ENCODE peak calls at places on chromosomes 16 and 17, in nine cellular contexts. I, G, Z, M, S, E, W, R and A are unnamed samples.

GRCh38 chr16:6861136-6861535 is 471.5 kb upstream of the RBFOX1 start:
- DNase-seq in I (no peak), G (no peak), Z (no peak), M (no peak), S (no peak), E (no peak), W (no peak), R (no peak), A (no peak)

GRCh38 chr17:3809135-3809534 is 8.1 kb upstream of the ITGAE start:
- DNase-seq in I (no peak), G (no peak), Z (no peak), M (no peak), S (no peak), E (no peak), W (no peak), R (no peak), A (peak)

GRCh38 chr17:45974916-45975630 is 24.0 kb upstream of the STH start:
- DNase-seq in I (no peak), G (no peak), Z (no peak), M (no peak), S (no peak), E (no peak), W (no peak), R (no peak), A (no peak)

GRCh38 chr16:11384184-11384955 is 39.1 kb downstream of the RMI2 start:
- DNase-seq in I (no peak), G (no peak), Z (no peak), M (no peak), S (no peak), E (no peak), W (no peak), R (no peak), A (no peak)

GRCh38 chr16:8585942-8586341 is 4.4 kb downstream of the TMEM114 start:
- DNase-seq in I (no peak), G (no peak), Z (no peak), M (no peak), S (no peak), E (no peak), W (no peak), R (no peak), A (no peak)

GRCh38 chr17:35433075-35433894 is 985 bp upstream of the SLFN12 start:
- DNase-seq in I (peak), G (peak), Z (peak), M (peak), S (peak), E (peak), W (peak), R (peak), A (peak)

GRCh38 chr17:7862692-7863437 is 5.1 kb downstream of the CYB5D1 start:
- DNase-seq in I (peak), G (no peak), Z (no peak), M (peak), S (peak), E (peak), W (no peak), R (no peak), A (peak)

GRCh38 chr17:57553525-57553924 is 191.6 kb downstream of the CCDC182 start:
- DNase-seq in I (peak), G (no peak), Z (no peak), M (no peak), S (no peak), E (no peak), W (no peak), R (peak), A (no peak)

GRCh38 chr16:16025214-16025968 is 76.0 kb downstream of the ABCC1 start:
- DNase-seq in I (no peak), G (peak), Z (peak), M (peak), S (peak), E (no peak), W (no peak), R (peak), A (no peak)

GRCh38 chr17:72901098-72901497 is 191.4 kb downstream of the SLC39A11 start:
- DNase-seq in I (peak), G (no peak), Z (no peak), M (no peak), S (peak), E (no peak), W (no peak), R (no peak), A (no peak)

GRCh38 chr17:45319239-45319703 is 2.5 kb upstream of the MAP3K14 start:
- DNase-seq in I (no peak), G (peak), Z (no peak), M (peak), S (no peak), E (no peak), W (no peak), R (peak), A (peak)

GRCh38 chr16:67397812-67398545 is 4.7 kb upstream of the TPPP3 start:
- DNase-seq in I (no peak), G (no peak), Z (no peak), M (no peak), S (no peak), E (no peak), W (no peak), R (no peak), A (no peak)
- TF ChIP-seq CTCF in I (no peak), G (no peak), Z (no peak), M (no peak), S (no peak), E (no peak), W (no peak), R (no peak), A (peak)

GRCh38 chr17:76123749-76124581 is 17.1 kb downstream of the FOXJ1 start:
- DNase-seq in I (peak), G (no peak), Z (no peak), M (no peak), S (no peak), E (no peak), W (no peak), R (no peak), A (no peak)
- TF ChIP-seq CTCF in I (no peak), G (no peak), Z (no peak), M (no peak), S (no peak), E (no peak), W (no peak), R (no peak), A (no peak)

DNA sequence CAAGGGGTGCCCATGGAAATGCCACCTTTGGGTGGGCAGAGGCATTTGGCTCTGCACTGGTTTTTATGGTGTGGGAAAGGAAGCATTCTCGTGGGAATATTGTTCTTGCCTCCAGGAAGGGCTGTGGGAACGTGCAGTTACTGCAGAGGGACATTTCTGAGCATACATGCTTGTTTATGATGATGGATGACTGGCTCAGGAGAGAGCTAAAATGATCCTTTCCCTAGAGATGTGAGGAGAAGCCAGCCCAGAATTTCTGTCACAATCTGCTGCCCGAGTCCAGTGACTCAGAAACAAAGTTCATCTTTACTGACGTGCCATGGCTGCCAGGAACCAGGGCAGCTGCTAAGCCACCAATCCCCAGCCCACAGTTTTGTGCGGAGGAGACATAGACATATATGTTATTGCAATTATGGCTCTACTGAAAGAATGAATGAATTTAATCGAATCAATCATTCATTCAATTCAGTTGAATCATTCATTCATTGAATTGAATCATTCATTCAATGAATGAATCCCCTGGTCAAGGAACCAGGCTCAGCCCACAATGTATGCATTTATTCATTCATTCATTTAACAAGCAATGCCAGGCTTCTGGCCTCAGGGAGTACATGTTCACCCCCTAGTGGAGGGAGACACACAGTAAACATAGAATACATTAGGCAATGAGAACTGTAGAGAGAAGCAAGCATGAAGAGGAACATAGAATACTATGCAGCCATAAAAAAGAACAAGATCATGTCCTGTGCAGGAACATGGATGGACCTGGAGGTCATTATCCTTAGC is 414.4 kb upstream of the HSBP1 start:
- DNase-seq in I (peak), G (peak), Z (no peak), M (peak), S (no peak), E (no peak), W (no peak), R (no peak), A (no peak)
- TF ChIP-seq CTCF in I (peak), G (peak), Z (no peak), M (no peak), S (no peak), E (no peak), W (peak), R (peak), A (peak)

DNA sequence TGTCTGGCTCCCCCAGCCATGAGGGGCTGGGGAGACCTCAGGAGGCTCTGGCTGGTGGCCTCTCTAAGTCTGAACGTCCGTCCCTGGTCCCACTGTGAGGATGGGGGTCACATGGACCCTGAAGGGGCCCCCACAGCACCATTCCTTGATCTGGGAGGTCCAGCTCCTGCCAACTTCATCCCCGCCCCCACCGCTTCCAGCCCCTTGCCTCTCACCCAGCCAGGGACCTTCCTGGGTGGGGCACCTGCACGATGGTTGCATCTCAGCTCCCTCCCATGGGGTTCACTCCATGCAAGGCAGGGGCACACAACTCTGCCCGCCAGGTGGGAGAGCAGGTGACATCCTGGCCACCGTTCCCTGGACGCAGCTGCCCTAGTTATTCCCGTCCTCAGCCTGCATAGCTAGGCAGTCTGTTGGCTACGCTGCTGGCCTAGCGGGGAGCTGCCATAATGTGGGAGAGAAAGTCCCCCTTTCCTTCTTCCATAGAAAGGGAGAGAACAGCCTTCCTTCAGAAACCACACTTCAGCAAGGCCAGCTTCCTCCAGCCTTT is 217.9 kb upstream of the RPL38 start:
- DNase-seq in I (no peak), G (no peak), Z (no peak), M (no peak), S (no peak), E (no peak), W (no peak), R (no peak), A (no peak)
- TF ChIP-seq CTCF in I (no peak), G (no peak), Z (no peak), M (no peak), S (no peak), E (no peak), W (no peak), R (no peak), A (no peak)

DNA sequence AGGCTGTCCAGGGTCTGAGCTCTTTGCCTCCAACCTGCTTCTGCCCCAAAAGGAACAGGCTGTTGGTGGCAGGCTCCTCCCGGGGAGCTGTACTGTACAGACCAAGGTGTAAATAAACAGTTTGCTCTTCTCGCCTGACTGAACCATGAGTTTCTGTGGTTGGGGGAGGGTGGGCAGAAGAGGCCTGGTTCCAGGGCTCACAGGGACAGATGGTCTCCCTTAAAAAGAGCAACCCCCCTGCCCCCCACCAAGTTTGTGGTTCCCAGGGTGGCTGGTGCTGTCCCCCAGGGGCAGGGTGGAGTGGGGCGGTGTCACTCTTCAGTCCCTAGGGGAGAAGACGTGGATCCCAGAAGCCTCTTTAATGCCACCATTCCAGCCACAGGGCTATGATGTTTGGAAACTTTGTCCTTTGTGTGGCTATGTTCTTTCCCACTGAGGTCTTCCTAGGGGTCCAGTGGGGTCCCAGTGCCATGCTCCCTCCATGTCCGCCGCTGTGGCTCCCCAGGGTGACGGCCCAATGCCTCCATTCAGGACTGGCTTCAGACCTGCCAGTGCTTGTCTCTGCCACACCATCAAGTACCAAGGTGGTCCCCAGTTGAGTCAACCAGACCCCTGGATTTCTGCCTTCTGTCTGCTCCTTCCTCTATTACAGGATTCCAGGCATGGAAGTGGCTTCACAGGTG is 146.7 kb downstream of the RAB11FIP4 start:
- DNase-seq in I (no peak), G (no peak), Z (no peak), M (no peak), S (no peak), E (peak), W (no peak), R (no peak), A (no peak)
- TF ChIP-seq CTCF in I (no peak), G (no peak), Z (no peak), M (no peak), S (no peak), E (no peak), W (no peak), R (no peak), A (no peak)

GRCh38 chr17:79811036-79811887 is 14.4 kb upstream of the CBX8 start:
- DNase-seq in I (peak), G (no peak), Z (no peak), M (peak), S (peak), E (no peak), W (peak), R (no peak), A (no peak)
- TF ChIP-seq CTCF in I (peak), G (peak), Z (peak), M (peak), S (peak), E (peak), W (peak), R (peak), A (peak)